ENCODE peak calls at places on chromosome 3, in five cellular contexts. One of them, this sample, is unnamed.

GRCh38 chr3:177144922-177145321 is 52.4 kb downstream of the TBL1XR1 start:
- DNase-seq in sigmoid colon: no peak
- DNase-seq in heart left ventricle: no peak
- DNase-seq in suprapubic skin: no peak
- DNase-seq in body of pancreas: no peak
- DNase-seq in this sample: peak; percentile 27

GRCh38 chr3:177358968-177359600 is 161.8 kb upstream of the TBL1XR1 start:
- DNase-seq in sigmoid colon: peak; percentile 75
- DNase-seq in heart left ventricle: peak; percentile 48
- DNase-seq in suprapubic skin: peak; percentile 72
- DNase-seq in body of pancreas: peak; percentile 54
- DNase-seq in this sample: peak; percentile 57

GRCh38 chr3:52171577-52172261 is 17.5 kb upstream of the POC1A start:
- DNase-seq in sigmoid colon: peak; percentile 46
- DNase-seq in heart left ventricle: no peak
- DNase-seq in suprapubic skin: peak; percentile 41
- DNase-seq in body of pancreas: no peak
- DNase-seq in this sample: no peak

GRCh38 chr3:8443829-8444791 is 57.5 kb upstream of the LMCD1 start:
- DNase-seq in sigmoid colon: peak; percentile 86
- DNase-seq in heart left ventricle: peak; percentile 88
- DNase-seq in suprapubic skin: peak; percentile 91
- DNase-seq in body of pancreas: peak; percentile 98
- DNase-seq in this sample: peak; percentile 93

GRCh38 chr3:171806200-171807128 is 3.8 kb downstream of the PLD1 start:
- DNase-seq in sigmoid colon: no peak
- DNase-seq in heart left ventricle: no peak
- DNase-seq in suprapubic skin: no peak
- DNase-seq in body of pancreas: no peak
- DNase-seq in this sample: no peak

GRCh38 chr3:122626515-122627180 is 49.2 kb downstream of the PARP15 start:
- DNase-seq in sigmoid colon: no peak
- DNase-seq in heart left ventricle: no peak
- DNase-seq in suprapubic skin: no peak
- DNase-seq in body of pancreas: no peak
- DNase-seq in this sample: no peak

GRCh38 chr3:195034541-195034940 is 236.4 kb downstream of the XXYLT1 start:
- DNase-seq in sigmoid colon: no peak
- DNase-seq in heart left ventricle: no peak
- DNase-seq in suprapubic skin: no peak
- DNase-seq in body of pancreas: no peak
- DNase-seq in this sample: no peak

GRCh38 chr3:144119611-144120010 is 148.0 kb downstream of the DIPK2A start:
- DNase-seq in sigmoid colon: no peak
- DNase-seq in heart left ventricle: no peak
- DNase-seq in suprapubic skin: no peak
- DNase-seq in body of pancreas: no peak
- DNase-seq in this sample: no peak

GRCh38 chr3:125052671-125053303 is 3.0 kb downstream of the HEG1 start:
- DNase-seq in sigmoid colon: no peak
- DNase-seq in heart left ventricle: no peak
- DNase-seq in suprapubic skin: no peak
- DNase-seq in body of pancreas: no peak
- DNase-seq in this sample: no peak

GRCh38 chr3:24135280-24135679 is 190.2 kb downstream of the NR1D2 start:
- DNase-seq in sigmoid colon: no peak
- DNase-seq in heart left ventricle: no peak
- DNase-seq in suprapubic skin: no peak
- DNase-seq in body of pancreas: no peak
- DNase-seq in this sample: no peak

GRCh38 chr3:127417709-127418559 is 130.1 kb upstream of the PRR20G start:
- DNase-seq in sigmoid colon: no peak
- DNase-seq in heart left ventricle: no peak
- DNase-seq in suprapubic skin: no peak
- DNase-seq in body of pancreas: no peak
- DNase-seq in this sample: no peak

GRCh38 chr3:21509706-21510105 is 241.3 kb downstream of the ZNF385D start:
- DNase-seq in sigmoid colon: no peak
- DNase-seq in heart left ventricle: no peak
- DNase-seq in suprapubic skin: no peak
- DNase-seq in body of pancreas: no peak
- DNase-seq in this sample: no peak

GRCh38 chr3:46574881-46575576 is 8.9 kb upstream of the LRRC2 start:
- DNase-seq in sigmoid colon: no peak
- DNase-seq in heart left ventricle: no peak
- DNase-seq in suprapubic skin: no peak
- DNase-seq in body of pancreas: no peak
- DNase-seq in this sample: no peak

GRCh38 chr3:54870423-54870822 is 57.4 kb downstream of the LRTM1 start:
- DNase-seq in sigmoid colon: no peak
- DNase-seq in heart left ventricle: no peak
- DNase-seq in suprapubic skin: no peak
- DNase-seq in body of pancreas: no peak
- DNase-seq in this sample: peak; percentile 10

GRCh38 chr3:196867507-196868296 is at the start of gene SENP5:
- DNase-seq in sigmoid colon: peak; percentile 94
- DNase-seq in heart left ventricle: peak; percentile 94
- DNase-seq in suprapubic skin: peak; percentile 90
- DNase-seq in body of pancreas: peak; percentile 90
- DNase-seq in this sample: peak; percentile 91

GRCh38 chr3:107660316-107660976 is 137.7 kb downstream of the BBX start:
- DNase-seq in sigmoid colon: no peak
- DNase-seq in heart left ventricle: no peak
- DNase-seq in suprapubic skin: no peak
- DNase-seq in body of pancreas: no peak
- DNase-seq in this sample: no peak

GRCh38 chr3:56629044-56629443 is 54.0 kb downstream of the TASOR start:
- DNase-seq in sigmoid colon: no peak
- DNase-seq in heart left ventricle: no peak
- DNase-seq in suprapubic skin: no peak
- DNase-seq in body of pancreas: no peak
- DNase-seq in this sample: peak; percentile 18

GRCh38 chr3:153232737-153233330 is 70.8 kb downstream of the RAP2B start:
- DNase-seq in sigmoid colon: no peak
- DNase-seq in heart left ventricle: no peak
- DNase-seq in suprapubic skin: no peak
- DNase-seq in body of pancreas: no peak
- DNase-seq in this sample: no peak

GRCh38 chr3:112133606-112134334 is 722 bp upstream of the GCSAM start:
- DNase-seq in sigmoid colon: no peak
- DNase-seq in heart left ventricle: no peak
- DNase-seq in suprapubic skin: no peak
- DNase-seq in body of pancreas: no peak
- DNase-seq in this sample: no peak

GRCh38 chr3:38658886-38659285 is 9.4 kb upstream of the SCN5A start:
- DNase-seq in sigmoid colon: peak; percentile 32
- DNase-seq in heart left ventricle: no peak
- DNase-seq in suprapubic skin: no peak
- DNase-seq in body of pancreas: no peak
- DNase-seq in this sample: no peak

GRCh38 chr3:38652934-38653333 is 3.4 kb upstream of the SCN5A start:
- DNase-seq in sigmoid colon: no peak
- DNase-seq in heart left ventricle: no peak
- DNase-seq in suprapubic skin: no peak
- DNase-seq in body of pancreas: no peak
- DNase-seq in this sample: no peak

GRCh38 chr3:38657369-38657768 is 7.9 kb upstream of the SCN5A start:
- DNase-seq in sigmoid colon: no peak
- DNase-seq in heart left ventricle: no peak
- DNase-seq in suprapubic skin: no peak
- DNase-seq in body of pancreas: no peak
- DNase-seq in this sample: no peak

GRCh38 chr3:38653685-38654537 is 4.4 kb upstream of the SCN5A start:
- DNase-seq in sigmoid colon: peak; percentile 34
- DNase-seq in heart left ventricle: no peak
- DNase-seq in suprapubic skin: no peak
- DNase-seq in body of pancreas: no peak
- DNase-seq in this sample: no peak

GRCh38 chr3:38655708-38656300 is 6.3 kb upstream of the SCN5A start:
- DNase-seq in sigmoid colon: peak; percentile 38
- DNase-seq in heart left ventricle: no peak
- DNase-seq in suprapubic skin: no peak
- DNase-seq in body of pancreas: no peak
- DNase-seq in this sample: peak; percentile 17
- TF ChIP-seq CTCF in sigmoid colon: no peak
- TF ChIP-seq CTCF in heart left ventricle: peak; percentile 27
- TF ChIP-seq CTCF in suprapubic skin: peak; percentile 11
- TF ChIP-seq CTCF in body of pancreas: peak; percentile 30
- TF ChIP-seq CTCF in this sample: peak; percentile 47

DNA sequence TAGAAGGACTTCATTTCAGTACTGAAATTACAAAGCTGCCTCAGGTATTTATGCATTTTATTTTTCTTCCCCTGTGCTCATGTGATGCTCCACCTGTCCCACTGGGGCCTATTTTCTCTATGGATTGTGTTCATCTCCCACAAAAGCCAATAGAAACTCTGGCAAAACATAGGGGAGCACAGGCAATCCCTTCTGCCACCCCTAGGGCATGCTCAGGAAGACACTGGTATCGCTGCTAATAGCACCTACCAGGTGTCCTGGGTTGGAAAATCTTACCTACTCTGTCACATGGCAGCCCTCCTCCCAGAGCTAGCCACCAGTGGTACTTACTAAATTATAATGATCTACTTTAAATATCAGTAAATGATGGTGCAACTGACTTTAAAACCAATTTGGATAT is 427.4 kb downstream of the FGF12 start:
- DNase-seq in sigmoid colon: no peak
- DNase-seq in heart left ventricle: no peak
- DNase-seq in suprapubic skin: no peak
- DNase-seq in body of pancreas: no peak
- DNase-seq in this sample: no peak
- TF ChIP-seq CTCF in sigmoid colon: no peak
- TF ChIP-seq CTCF in heart left ventricle: no peak
- TF ChIP-seq CTCF in suprapubic skin: no peak
- TF ChIP-seq CTCF in body of pancreas: no peak
- TF ChIP-seq CTCF in this sample: no peak

GRCh38 chr3:160346511-160346910 is 52.5 kb downstream of the IFT80 start:
- DNase-seq in sigmoid colon: no peak
- DNase-seq in heart left ventricle: no peak
- DNase-seq in suprapubic skin: no peak
- DNase-seq in body of pancreas: no peak
- DNase-seq in this sample: no peak

GRCh38 chr3:160340351-160340750 is 58.7 kb downstream of the IFT80 start:
- DNase-seq in sigmoid colon: no peak
- DNase-seq in heart left ventricle: no peak
- DNase-seq in suprapubic skin: no peak
- DNase-seq in body of pancreas: no peak
- DNase-seq in this sample: no peak

GRCh38 chr3:160343132-160343531 is 55.9 kb downstream of the IFT80 start:
- DNase-seq in sigmoid colon: no peak
- DNase-seq in heart left ventricle: no peak
- DNase-seq in suprapubic skin: no peak
- DNase-seq in body of pancreas: no peak
- DNase-seq in this sample: no peak
- TF ChIP-seq CTCF in sigmoid colon: peak; percentile 10
- TF ChIP-seq CTCF in heart left ventricle: peak; percentile 19
- TF ChIP-seq CTCF in suprapubic skin: peak; percentile 15
- TF ChIP-seq CTCF in body of pancreas: peak; percentile 49
- TF ChIP-seq CTCF in this sample: peak; percentile 46

GRCh38 chr3:58994746-58995330 is 55.0 kb downstream of the CFAP20DC start:
- DNase-seq in sigmoid colon: no peak
- DNase-seq in heart left ventricle: no peak
- DNase-seq in suprapubic skin: no peak
- DNase-seq in body of pancreas: peak; percentile 46
- DNase-seq in this sample: peak; percentile 69
- TF ChIP-seq CTCF in sigmoid colon: no peak
- TF ChIP-seq CTCF in heart left ventricle: peak; percentile 44
- TF ChIP-seq CTCF in suprapubic skin: peak; percentile 51
- TF ChIP-seq CTCF in body of pancreas: peak; percentile 76
- TF ChIP-seq CTCF in this sample: peak; percentile 42

GRCh38 chr3:115861166-115861733 is 237.9 kb downstream of the GAP43 start:
- DNase-seq in sigmoid colon: no peak
- DNase-seq in heart left ventricle: no peak
- DNase-seq in suprapubic skin: no peak
- DNase-seq in body of pancreas: no peak
- DNase-seq in this sample: no peak
- TF ChIP-seq CTCF in sigmoid colon: no peak
- TF ChIP-seq CTCF in heart left ventricle: no peak
- TF ChIP-seq CTCF in suprapubic skin: no peak
- TF ChIP-seq CTCF in body of pancreas: no peak
- TF ChIP-seq CTCF in this sample: no peak

GRCh38 chr3:64047214-64047613 is 23.9 kb upstream of the PSMD6 start:
- DNase-seq in sigmoid colon: no peak
- DNase-seq in heart left ventricle: no peak
- DNase-seq in suprapubic skin: no peak
- DNase-seq in body of pancreas: no peak
- DNase-seq in this sample: no peak

GRCh38 chr3:64048631-64049061 is 25.4 kb upstream of the PSMD6 start:
- DNase-seq in sigmoid colon: no peak
- DNase-seq in heart left ventricle: no peak
- DNase-seq in suprapubic skin: no peak
- DNase-seq in body of pancreas: no peak
- DNase-seq in this sample: no peak

GRCh38 chr3:64047806-64048205 is 24.5 kb upstream of the PSMD6 start:
- DNase-seq in sigmoid colon: no peak
- DNase-seq in heart left ventricle: no peak
- DNase-seq in suprapubic skin: no peak
- DNase-seq in body of pancreas: no peak
- DNase-seq in this sample: no peak

GRCh38 chr3:64049136-64049535 is 25.8 kb upstream of the PSMD6 start:
- DNase-seq in sigmoid colon: no peak
- DNase-seq in heart left ventricle: no peak
- DNase-seq in suprapubic skin: no peak
- DNase-seq in body of pancreas: no peak
- DNase-seq in this sample: no peak

DNA sequence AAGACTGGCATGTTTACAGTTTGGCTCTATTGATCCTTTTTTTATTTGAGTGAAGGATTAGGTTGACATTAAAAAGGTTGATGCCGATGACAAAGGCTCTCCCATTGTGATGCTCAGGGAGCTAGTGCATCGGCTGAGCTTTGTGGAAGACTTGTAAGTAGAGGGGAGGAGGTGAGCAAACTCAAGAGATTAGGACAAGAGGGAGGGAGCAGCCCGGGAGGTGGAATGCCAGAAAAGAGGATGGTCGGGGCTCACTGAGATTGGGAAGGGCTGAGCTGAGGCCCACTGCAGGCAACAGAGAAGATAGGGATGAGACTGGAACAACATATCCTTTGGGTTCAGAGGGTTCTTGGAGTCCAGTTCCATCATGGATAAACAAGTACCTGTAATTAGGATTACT is 26.5 kb upstream of the PSMD6 start:
- DNase-seq in sigmoid colon: no peak
- DNase-seq in heart left ventricle: no peak
- DNase-seq in suprapubic skin: no peak
- DNase-seq in body of pancreas: no peak
- DNase-seq in this sample: no peak
- TF ChIP-seq CTCF in sigmoid colon: no peak
- TF ChIP-seq CTCF in heart left ventricle: no peak
- TF ChIP-seq CTCF in suprapubic skin: no peak
- TF ChIP-seq CTCF in body of pancreas: no peak
- TF ChIP-seq CTCF in this sample: no peak

GRCh38 chr3:4977001-4977888 is 2.0 kb upstream of the BHLHE40 start:
- DNase-seq in sigmoid colon: peak; percentile 91
- DNase-seq in heart left ventricle: peak; percentile 94
- DNase-seq in suprapubic skin: peak; percentile 92
- DNase-seq in body of pancreas: peak; percentile 87
- DNase-seq in this sample: peak; percentile 68
- TF ChIP-seq CTCF in sigmoid colon: no peak
- TF ChIP-seq CTCF in heart left ventricle: no peak
- TF ChIP-seq CTCF in suprapubic skin: no peak
- TF ChIP-seq CTCF in body of pancreas: no peak
- TF ChIP-seq CTCF in this sample: no peak

This sample was measured in Calu3.